ENCODE peak calls at places on chromosomes 16 and 17, in six cellular contexts. One of them, this sample, is unnamed.

GRCh38 chr16:78505544-78506371 is 406.3 kb downstream of the WWOX start:
- DNase-seq in left lung: no peak
- DNase-seq in CD8-positive, alpha-beta T cell: no peak
- DNase-seq in lung: peak; percentile 70
- DNase-seq in small intestine: peak; percentile 17
- DNase-seq in uterus: peak; percentile 95
- DNase-seq in this sample: no peak

GRCh38 chr17:59914274-59914854 is 21.4 kb downstream of the RPS6KB1 start:
- DNase-seq in left lung: no peak
- DNase-seq in CD8-positive, alpha-beta T cell: no peak
- DNase-seq in lung: no peak
- DNase-seq in small intestine: peak; percentile 50
- DNase-seq in uterus: no peak
- DNase-seq in this sample: no peak

GRCh38 chr16:7116734-7117133 is 215.9 kb upstream of the RBFOX1 start:
- DNase-seq in left lung: no peak
- DNase-seq in CD8-positive, alpha-beta T cell: no peak
- DNase-seq in lung: no peak
- DNase-seq in small intestine: no peak
- DNase-seq in uterus: no peak
- DNase-seq in this sample: no peak

GRCh38 chr16:81784042-81784785 is 5.1 kb downstream of the PLCG2 start:
- DNase-seq in left lung: no peak
- DNase-seq in CD8-positive, alpha-beta T cell: no peak
- DNase-seq in lung: no peak
- DNase-seq in small intestine: peak; percentile 92
- DNase-seq in uterus: no peak
- DNase-seq in this sample: no peak

GRCh38 chr17:2950846-2951245 is 112.6 kb downstream of the OR1D5 start:
- DNase-seq in left lung: no peak
- DNase-seq in CD8-positive, alpha-beta T cell: no peak
- DNase-seq in lung: no peak
- DNase-seq in small intestine: no peak
- DNase-seq in uterus: no peak
- DNase-seq in this sample: no peak

GRCh38 chr16:11447836-11448235 is 102.6 kb downstream of the RMI2 start:
- DNase-seq in left lung: peak; percentile 53
- DNase-seq in CD8-positive, alpha-beta T cell: no peak
- DNase-seq in lung: no peak
- DNase-seq in small intestine: no peak
- DNase-seq in uterus: no peak
- DNase-seq in this sample: no peak

GRCh38 chr17:39566092-39566491 is 41.6 kb downstream of the NEUROD2 start:
- DNase-seq in left lung: no peak
- DNase-seq in CD8-positive, alpha-beta T cell: no peak
- DNase-seq in lung: no peak
- DNase-seq in small intestine: no peak
- DNase-seq in uterus: no peak
- DNase-seq in this sample: no peak

GRCh38 chr17:57275365-57275764 is 19.0 kb downstream of the MSI2 start:
- DNase-seq in left lung: no peak
- DNase-seq in CD8-positive, alpha-beta T cell: no peak
- DNase-seq in lung: no peak
- DNase-seq in small intestine: no peak
- DNase-seq in uterus: no peak
- DNase-seq in this sample: no peak

GRCh38 chr17:21287703-21288449 is 3.4 kb downstream of the MAP2K3 start:
- DNase-seq in left lung: peak; percentile 97
- DNase-seq in CD8-positive, alpha-beta T cell: peak; percentile 91
- DNase-seq in lung: peak; percentile 98
- DNase-seq in small intestine: peak; percentile 100
- DNase-seq in uterus: peak; percentile 88
- DNase-seq in this sample: peak; percentile 92

GRCh38 chr17:78973196-78973595 is 6.5 kb downstream of the LGALS3BP start:
- DNase-seq in left lung: no peak
- DNase-seq in CD8-positive, alpha-beta T cell: no peak
- DNase-seq in lung: no peak
- DNase-seq in small intestine: no peak
- DNase-seq in uterus: no peak
- DNase-seq in this sample: no peak

GRCh38 chr17:43126911-43127290 is 1.7 kb upstream of the BRCA1 start:
- DNase-seq in left lung: peak; percentile 78
- DNase-seq in CD8-positive, alpha-beta T cell: no peak
- DNase-seq in lung: no peak
- DNase-seq in small intestine: no peak
- DNase-seq in uterus: no peak
- DNase-seq in this sample: no peak

GRCh38 chr17:32755045-32755805 is 121.7 kb downstream of the MYO1D start:
- DNase-seq in left lung: no peak
- DNase-seq in CD8-positive, alpha-beta T cell: no peak
- DNase-seq in lung: no peak
- DNase-seq in small intestine: peak; percentile 42
- DNase-seq in uterus: no peak
- DNase-seq in this sample: no peak

GRCh38 chr17:28878981-28879380 is 18.6 kb downstream of the FLOT2 start:
- DNase-seq in left lung: peak; percentile 31
- DNase-seq in CD8-positive, alpha-beta T cell: no peak
- DNase-seq in lung: no peak
- DNase-seq in small intestine: peak; percentile 81
- DNase-seq in uterus: no peak
- DNase-seq in this sample: no peak

GRCh38 chr17:42405963-42406495 is 17.0 kb downstream of the CAVIN1 start:
- DNase-seq in left lung: peak; percentile 96
- DNase-seq in CD8-positive, alpha-beta T cell: peak; percentile 74
- DNase-seq in lung: peak; percentile 82
- DNase-seq in small intestine: peak; percentile 74
- DNase-seq in uterus: peak; percentile 90
- DNase-seq in this sample: peak; percentile 66

GRCh38 chr17:75874323-75875181 is 3.8 kb downstream of the TRIM47 start:
- DNase-seq in left lung: no peak
- DNase-seq in CD8-positive, alpha-beta T cell: no peak
- DNase-seq in lung: no peak
- DNase-seq in small intestine: no peak
- DNase-seq in uterus: no peak
- DNase-seq in this sample: no peak

GRCh38 chr17:75048396-75048933 is 1.4 kb downstream of the KCTD2 start:
- DNase-seq in left lung: no peak
- DNase-seq in CD8-positive, alpha-beta T cell: no peak
- DNase-seq in lung: no peak
- DNase-seq in small intestine: peak; percentile 31
- DNase-seq in uterus: no peak
- DNase-seq in this sample: no peak

GRCh38 chr16:53756329-53756996 is 52.5 kb downstream of the FTO start:
- DNase-seq in left lung: no peak
- DNase-seq in CD8-positive, alpha-beta T cell: no peak
- DNase-seq in lung: no peak
- DNase-seq in small intestine: peak; percentile 56
- DNase-seq in uterus: no peak
- DNase-seq in this sample: no peak

GRCh38 chr16:81158964-81159363 is 62.8 kb upstream of the GCSH start:
- DNase-seq in left lung: no peak
- DNase-seq in CD8-positive, alpha-beta T cell: no peak
- DNase-seq in lung: no peak
- DNase-seq in small intestine: no peak
- DNase-seq in uterus: no peak
- DNase-seq in this sample: no peak

GRCh38 chr17:55664287-55664686 is 58.4 kb downstream of the TMEM100 start:
- DNase-seq in left lung: no peak
- DNase-seq in CD8-positive, alpha-beta T cell: no peak
- DNase-seq in lung: no peak
- DNase-seq in small intestine: no peak
- DNase-seq in uterus: no peak
- DNase-seq in this sample: no peak

DNA sequence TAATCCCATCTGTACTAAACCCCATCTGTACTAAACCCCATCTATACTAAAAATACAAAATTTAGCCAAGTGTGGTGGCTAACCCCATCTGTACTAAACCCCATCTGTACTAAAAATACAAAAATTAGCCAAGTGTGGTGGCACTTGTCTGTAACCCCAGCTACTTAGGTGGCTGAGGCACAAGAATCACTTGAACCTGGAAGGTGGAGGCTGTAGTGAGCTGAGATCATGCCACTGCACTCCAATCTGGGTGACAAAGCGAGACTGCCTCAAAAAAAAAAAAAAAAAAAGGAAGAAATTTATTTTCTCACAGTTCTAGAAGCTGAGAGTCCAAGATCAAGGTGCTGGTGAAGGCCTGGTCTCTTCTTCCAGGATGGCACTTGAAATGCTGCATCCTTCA is 12.1 kb downstream of the ZFP1 start:
- DNase-seq in left lung: no peak
- DNase-seq in CD8-positive, alpha-beta T cell: no peak
- DNase-seq in lung: no peak
- DNase-seq in small intestine: no peak
- DNase-seq in uterus: no peak
- DNase-seq in this sample: no peak
- H3K9me3 ChIP-seq in left lung: no peaks in the 10 kb centered on the region
- H3K9me3 ChIP-seq in CD8-positive, alpha-beta T cell: no peaks in the 10 kb centered on the region
- H3K9me3 ChIP-seq in lung: no peaks in the 10 kb centered on the region
- H3K9me3 ChIP-seq in small intestine: no peaks in the 10 kb centered on the region
- H3K9me3 ChIP-seq in uterus: no peaks in the 10 kb centered on the region
- H3K9me3 ChIP-seq in this sample: no peaks in the 10 kb centered on the region

DNA sequence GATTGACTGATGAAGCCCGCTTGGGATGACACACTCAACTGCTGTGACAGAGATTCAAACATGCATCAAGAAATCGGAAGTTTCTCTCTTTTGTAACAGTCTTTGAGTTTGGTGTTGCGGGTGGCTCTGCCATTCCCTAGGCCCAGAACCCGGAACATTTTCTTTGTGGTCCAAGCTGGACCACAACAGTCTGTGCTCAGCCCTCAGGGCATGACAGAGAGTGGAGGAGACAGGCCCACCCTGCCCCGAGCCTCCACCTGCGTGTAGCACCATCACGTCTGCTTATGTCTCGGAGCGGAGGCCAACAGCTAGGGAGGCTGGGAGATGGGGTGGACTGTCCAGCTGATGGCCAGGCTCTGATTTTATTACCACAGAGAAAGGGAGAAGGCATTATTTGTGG is 64.5 kb downstream of the SHISA6 start:
- DNase-seq in left lung: no peak
- DNase-seq in CD8-positive, alpha-beta T cell: no peak
- DNase-seq in lung: no peak
- DNase-seq in small intestine: no peak
- DNase-seq in uterus: no peak
- DNase-seq in this sample: no peak
- H3K9me3 ChIP-seq in left lung: no peaks in the 10 kb centered on the region
- H3K9me3 ChIP-seq in CD8-positive, alpha-beta T cell: no peaks in the 10 kb centered on the region
- H3K9me3 ChIP-seq in lung: no peaks in the 10 kb centered on the region
- H3K9me3 ChIP-seq in small intestine: no peaks in the 10 kb centered on the region
- H3K9me3 ChIP-seq in uterus: no peaks in the 10 kb centered on the region
- H3K9me3 ChIP-seq in this sample: no peaks in the 10 kb centered on the region

GRCh38 chr16:87535855-87536794 is 43.3 kb upstream of the ZCCHC14 start:
- DNase-seq in left lung: no peak
- DNase-seq in CD8-positive, alpha-beta T cell: no peak
- DNase-seq in lung: no peak
- DNase-seq in small intestine: no peak
- DNase-seq in uterus: no peak
- DNase-seq in this sample: no peak

GRCh38 chr16:87534030-87534653 is 41.3 kb upstream of the ZCCHC14 start:
- DNase-seq in left lung: no peak
- DNase-seq in CD8-positive, alpha-beta T cell: no peak
- DNase-seq in lung: no peak
- DNase-seq in small intestine: no peak
- DNase-seq in uterus: no peak
- DNase-seq in this sample: no peak

GRCh38 chr16:87533061-87533460 is 40.2 kb upstream of the ZCCHC14 start:
- DNase-seq in left lung: no peak
- DNase-seq in CD8-positive, alpha-beta T cell: no peak
- DNase-seq in lung: no peak
- DNase-seq in small intestine: no peak
- DNase-seq in uterus: no peak
- DNase-seq in this sample: no peak

GRCh38 chr16:87535457-87535854 is 42.6 kb upstream of the ZCCHC14 start:
- DNase-seq in left lung: no peak
- DNase-seq in CD8-positive, alpha-beta T cell: no peak
- DNase-seq in lung: no peak
- DNase-seq in small intestine: no peak
- DNase-seq in uterus: no peak
- DNase-seq in this sample: no peak

DNA sequence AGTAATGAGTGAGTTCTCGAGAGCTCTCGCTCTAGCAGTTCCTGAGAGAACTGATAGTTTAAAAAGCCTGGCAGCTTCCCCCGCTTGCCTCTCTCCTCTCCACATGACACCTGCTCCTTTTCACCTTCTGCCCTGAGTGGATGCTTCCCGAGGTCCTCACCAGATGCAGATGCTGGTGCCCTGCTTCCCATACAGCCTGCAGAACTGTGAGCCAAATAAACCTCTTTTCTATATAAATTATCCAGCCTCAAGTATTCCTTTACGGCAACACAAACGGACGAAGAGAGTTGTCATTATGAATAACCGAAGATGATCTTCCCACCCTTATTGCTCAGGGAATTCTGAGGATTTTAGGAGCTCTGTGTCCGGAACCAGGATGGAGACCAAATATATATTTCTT is 41.9 kb upstream of the ZCCHC14 start:
- DNase-seq in left lung: no peak
- DNase-seq in CD8-positive, alpha-beta T cell: no peak
- DNase-seq in lung: no peak
- DNase-seq in small intestine: no peak
- DNase-seq in uterus: no peak
- DNase-seq in this sample: no peak
- H3K9me3 ChIP-seq in left lung: no peaks in the 10 kb centered on the region
- H3K9me3 ChIP-seq in CD8-positive, alpha-beta T cell: no peaks in the 10 kb centered on the region
- H3K9me3 ChIP-seq in lung: no peaks in the 10 kb centered on the region
- H3K9me3 ChIP-seq in small intestine: no peaks in the 10 kb centered on the region
- H3K9me3 ChIP-seq in uterus: peaks cover 10% of the 10 kb centered on the region
- H3K9me3 ChIP-seq in this sample: no peaks in the 10 kb centered on the region

DNA sequence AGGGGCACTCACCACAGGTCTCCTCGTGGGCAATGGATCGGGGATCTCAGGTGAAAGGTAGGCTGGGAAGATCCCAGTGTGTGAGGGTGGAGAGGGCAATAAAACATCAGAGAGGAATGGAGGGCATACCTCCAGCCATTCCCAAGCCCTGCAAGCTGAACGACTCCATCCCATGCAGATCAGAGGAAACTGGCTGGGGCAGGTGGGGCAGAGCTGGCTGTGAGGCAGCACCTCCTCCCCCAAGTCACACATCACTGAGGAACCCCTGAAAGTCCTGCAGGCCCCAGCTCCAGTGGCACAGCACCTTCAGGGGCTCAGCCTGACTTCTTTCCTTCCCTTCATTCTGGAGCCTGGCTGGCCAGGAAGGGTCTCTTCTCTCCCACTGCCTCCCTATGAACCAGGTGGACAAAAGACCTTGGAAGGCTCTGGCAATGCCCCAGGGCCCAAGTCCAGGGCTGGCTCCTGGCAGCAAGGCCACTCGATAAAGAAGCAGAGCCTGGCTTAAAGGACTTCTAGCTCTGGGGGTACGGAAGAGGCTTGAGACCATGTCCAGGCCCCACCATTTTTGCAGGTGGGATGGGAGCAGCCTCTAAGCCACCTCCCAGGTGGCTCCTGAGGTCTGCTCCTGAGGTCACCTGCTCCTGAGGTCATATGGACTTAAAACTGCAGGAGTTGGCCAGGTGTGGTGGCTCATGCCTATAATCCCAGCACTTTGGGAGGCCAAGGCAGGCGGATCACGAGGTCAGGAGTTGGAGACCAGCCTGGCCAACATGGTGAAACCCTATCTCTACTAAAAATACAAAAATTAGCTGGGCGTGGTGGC is 13.5 kb upstream of the TMEM208 start:
- DNase-seq in left lung: peak; percentile 24
- DNase-seq in CD8-positive, alpha-beta T cell: no peak
- DNase-seq in lung: no peak
- DNase-seq in small intestine: no peak
- DNase-seq in uterus: no peak
- DNase-seq in this sample: no peak
- H3K9me3 ChIP-seq in left lung: no peaks in the 10 kb centered on the region
- H3K9me3 ChIP-seq in CD8-positive, alpha-beta T cell: no peaks in the 10 kb centered on the region
- H3K9me3 ChIP-seq in lung: no peaks in the 10 kb centered on the region
- H3K9me3 ChIP-seq in small intestine: no peaks in the 10 kb centered on the region
- H3K9me3 ChIP-seq in uterus: no peaks in the 10 kb centered on the region
- H3K9me3 ChIP-seq in this sample: no peaks in the 10 kb centered on the region

This sample was measured in T-helper 17 cell.